ENCODE peak calls at places on chromosomes 5 and 9, in eight cellular contexts. One of them, this sample, is unnamed.

GRCh38 chr9:113579270-113580040 is 115.9 kb downstream of the RGS3 start:
- DNase-seq in endodermal cell: no peak
- DNase-seq in PC-9: peak
- DNase-seq in cardiac muscle cell: no peak
- DNase-seq in fibroblast of pulmonary artery: no peak
- DNase-seq in body of pancreas: peak
- DNase-seq in Peyer's patch: peak
- DNase-seq in GM12878: no peak
- DNase-seq in this sample: peak

GRCh38 chr5:96629774-96630173 is 32.4 kb upstream of the CAST start:
- DNase-seq in Peyer's patch: no peak
- DNase-seq in endodermal cell: no peak
- DNase-seq in body of pancreas: no peak
- DNase-seq in GM12878: no peak
- DNase-seq in PC-9: peak
- DNase-seq in fibroblast of pulmonary artery: peak
- DNase-seq in cardiac muscle cell: peak
- DNase-seq in this sample: no peak

GRCh38 chr5:39194466-39195136 is 24.8 kb downstream of the FYB1 start:
- DNase-seq in PC-9: peak
- DNase-seq in Peyer's patch: no peak
- DNase-seq in GM12878: no peak
- DNase-seq in body of pancreas: no peak
- DNase-seq in fibroblast of pulmonary artery: peak
- DNase-seq in endodermal cell: no peak
- DNase-seq in cardiac muscle cell: peak
- DNase-seq in this sample: no peak

GRCh38 chr5:135850231-135850630 is 15.8 kb downstream of the SLC25A48 start:
- DNase-seq in fibroblast of pulmonary artery: no peak
- DNase-seq in cardiac muscle cell: no peak
- DNase-seq in body of pancreas: no peak
- DNase-seq in endodermal cell: peak
- DNase-seq in Peyer's patch: peak
- DNase-seq in PC-9: no peak
- DNase-seq in GM12878: no peak
- DNase-seq in this sample: no peak

GRCh38 chr9:98472216-98472615 is 216.8 kb upstream of the TBC1D2 start:
- DNase-seq in endodermal cell: peak
- DNase-seq in Peyer's patch: peak
- DNase-seq in GM12878: no peak
- DNase-seq in PC-9: no peak
- DNase-seq in fibroblast of pulmonary artery: no peak
- DNase-seq in body of pancreas: no peak
- DNase-seq in cardiac muscle cell: no peak
- DNase-seq in this sample: no peak

GRCh38 chr9:79353856-79354520 is 217.8 kb upstream of the TLE4 start:
- DNase-seq in fibroblast of pulmonary artery: peak
- DNase-seq in endodermal cell: no peak
- DNase-seq in Peyer's patch: no peak
- DNase-seq in body of pancreas: no peak
- DNase-seq in cardiac muscle cell: peak
- DNase-seq in PC-9: no peak
- DNase-seq in GM12878: no peak
- DNase-seq in this sample: no peak

GRCh38 chr9:133089271-133089671 is 27.5 kb downstream of the CEL start:
- DNase-seq in Peyer's patch: peak
- DNase-seq in GM12878: no peak
- DNase-seq in cardiac muscle cell: no peak
- DNase-seq in endodermal cell: no peak
- DNase-seq in fibroblast of pulmonary artery: no peak
- DNase-seq in body of pancreas: peak
- DNase-seq in PC-9: no peak
- DNase-seq in this sample: no peak

GRCh38 chr9:107874591-107875374 is 385.2 kb upstream of the KLF4 start:
- DNase-seq in GM12878: no peak
- DNase-seq in cardiac muscle cell: no peak
- DNase-seq in Peyer's patch: no peak
- DNase-seq in PC-9: no peak
- DNase-seq in body of pancreas: no peak
- DNase-seq in fibroblast of pulmonary artery: no peak
- DNase-seq in endodermal cell: no peak
- DNase-seq in this sample: no peak

GRCh38 chr9:138122201-138122600 is 244.6 kb downstream of the CACNA1B start:
- DNase-seq in GM12878: no peak
- DNase-seq in body of pancreas: no peak
- DNase-seq in PC-9: no peak
- DNase-seq in Peyer's patch: no peak
- DNase-seq in cardiac muscle cell: no peak
- DNase-seq in endodermal cell: no peak
- DNase-seq in fibroblast of pulmonary artery: no peak
- DNase-seq in this sample: no peak

GRCh38 chr5:395156-395920 is 47.6 kb upstream of the EXOC3 start:
- DNase-seq in Peyer's patch: peak
- DNase-seq in endodermal cell: peak
- DNase-seq in body of pancreas: peak
- DNase-seq in cardiac muscle cell: peak
- DNase-seq in GM12878: no peak
- DNase-seq in fibroblast of pulmonary artery: peak
- DNase-seq in PC-9: peak
- DNase-seq in this sample: no peak

GRCh38 chr9:117622347-117622746 is 81.9 kb upstream of the TLR4 start:
- DNase-seq in body of pancreas: no peak
- DNase-seq in fibroblast of pulmonary artery: no peak
- DNase-seq in endodermal cell: no peak
- DNase-seq in PC-9: no peak
- DNase-seq in cardiac muscle cell: no peak
- DNase-seq in GM12878: no peak
- DNase-seq in Peyer's patch: no peak
- DNase-seq in this sample: no peak

GRCh38 chr9:97808415-97808814 is 44.6 kb upstream of the FOXE1 start:
- DNase-seq in Peyer's patch: no peak
- DNase-seq in body of pancreas: no peak
- DNase-seq in endodermal cell: no peak
- DNase-seq in PC-9: no peak
- DNase-seq in fibroblast of pulmonary artery: no peak
- DNase-seq in cardiac muscle cell: no peak
- DNase-seq in GM12878: no peak
- DNase-seq in this sample: no peak

GRCh38 chr9:2039294-2040180 is 24.4 kb downstream of the SMARCA2 start:
- DNase-seq in fibroblast of pulmonary artery: no peak
- DNase-seq in GM12878: no peak
- DNase-seq in cardiac muscle cell: no peak
- DNase-seq in Peyer's patch: no peak
- DNase-seq in endodermal cell: no peak
- DNase-seq in body of pancreas: no peak
- DNase-seq in PC-9: no peak
- DNase-seq in this sample: no peak

GRCh38 chr5:140966293-140967225 is at the start of gene PCDHAC2:
- DNase-seq in body of pancreas: peak
- DNase-seq in fibroblast of pulmonary artery: peak
- DNase-seq in GM12878: no peak
- DNase-seq in Peyer's patch: no peak
- DNase-seq in cardiac muscle cell: peak
- DNase-seq in PC-9: peak
- DNase-seq in endodermal cell: peak
- DNase-seq in this sample: no peak

GRCh38 chr9:21559402-21560280 is 77.5 kb upstream of the IFNE start:
- DNase-seq in GM12878: no peak
- DNase-seq in Peyer's patch: peak
- DNase-seq in fibroblast of pulmonary artery: peak
- DNase-seq in body of pancreas: peak
- DNase-seq in PC-9: peak
- DNase-seq in cardiac muscle cell: peak
- DNase-seq in endodermal cell: peak
- DNase-seq in this sample: peak

GRCh38 chr9:72271617-72272478 is 93.2 kb downstream of the ZFAND5 start:
- DNase-seq in endodermal cell: peak
- DNase-seq in GM12878: no peak
- DNase-seq in cardiac muscle cell: peak
- DNase-seq in PC-9: no peak
- DNase-seq in body of pancreas: peak
- DNase-seq in Peyer's patch: peak
- DNase-seq in fibroblast of pulmonary artery: peak
- DNase-seq in this sample: peak

GRCh38 chr9:75950983-75951382 is 60.5 kb downstream of the PCSK5 start:
- DNase-seq in fibroblast of pulmonary artery: peak
- DNase-seq in PC-9: no peak
- DNase-seq in GM12878: no peak
- DNase-seq in body of pancreas: no peak
- DNase-seq in cardiac muscle cell: peak
- DNase-seq in Peyer's patch: peak
- DNase-seq in endodermal cell: no peak
- DNase-seq in this sample: no peak

GRCh38 chr9:110668528-110669167 is at the start of gene MUSK:
- DNase-seq in Peyer's patch: no peak
- DNase-seq in endodermal cell: no peak
- DNase-seq in fibroblast of pulmonary artery: no peak
- DNase-seq in GM12878: no peak
- DNase-seq in body of pancreas: no peak
- DNase-seq in cardiac muscle cell: no peak
- DNase-seq in PC-9: no peak
- DNase-seq in this sample: no peak
- H3K4me3 ChIP-seq in Peyer's patch: no peak
- H3K4me3 ChIP-seq in endodermal cell: no peak
- H3K4me3 ChIP-seq in fibroblast of pulmonary artery: no peak
- H3K4me3 ChIP-seq in GM12878: no peak
- H3K4me3 ChIP-seq in body of pancreas: no peak
- H3K4me3 ChIP-seq in cardiac muscle cell: no peak
- H3K4me3 ChIP-seq in PC-9: no peak
- H3K4me3 ChIP-seq in this sample: no peak

GRCh38 chr9:95000821-95001220 is 274.3 kb downstream of the AOPEP start:
- DNase-seq in Peyer's patch: no peak
- DNase-seq in cardiac muscle cell: no peak
- DNase-seq in PC-9: no peak
- DNase-seq in endodermal cell: no peak
- DNase-seq in fibroblast of pulmonary artery: no peak
- DNase-seq in body of pancreas: no peak
- DNase-seq in GM12878: no peak
- DNase-seq in this sample: no peak
- H3K4me3 ChIP-seq in Peyer's patch: no peak
- H3K4me3 ChIP-seq in cardiac muscle cell: no peak
- H3K4me3 ChIP-seq in PC-9: no peak
- H3K4me3 ChIP-seq in endodermal cell: no peak
- H3K4me3 ChIP-seq in fibroblast of pulmonary artery: no peak
- H3K4me3 ChIP-seq in body of pancreas: no peak
- H3K4me3 ChIP-seq in GM12878: no peak
- H3K4me3 ChIP-seq in this sample: no peak

GRCh38 chr5:173315495-173316352 is 12.5 kb downstream of the STC2 start:
- DNase-seq in Peyer's patch: no peak
- DNase-seq in fibroblast of pulmonary artery: peak
- DNase-seq in endodermal cell: peak
- DNase-seq in GM12878: no peak
- DNase-seq in cardiac muscle cell: peak
- DNase-seq in PC-9: no peak
- DNase-seq in body of pancreas: peak
- DNase-seq in this sample: no peak
- H3K4me3 ChIP-seq in Peyer's patch: no peak
- H3K4me3 ChIP-seq in fibroblast of pulmonary artery: no peak
- H3K4me3 ChIP-seq in endodermal cell: no peak
- H3K4me3 ChIP-seq in GM12878: no peak
- H3K4me3 ChIP-seq in cardiac muscle cell: no peak
- H3K4me3 ChIP-seq in PC-9: no peak
- H3K4me3 ChIP-seq in body of pancreas: no peak
- H3K4me3 ChIP-seq in this sample: no peak

DNA sequence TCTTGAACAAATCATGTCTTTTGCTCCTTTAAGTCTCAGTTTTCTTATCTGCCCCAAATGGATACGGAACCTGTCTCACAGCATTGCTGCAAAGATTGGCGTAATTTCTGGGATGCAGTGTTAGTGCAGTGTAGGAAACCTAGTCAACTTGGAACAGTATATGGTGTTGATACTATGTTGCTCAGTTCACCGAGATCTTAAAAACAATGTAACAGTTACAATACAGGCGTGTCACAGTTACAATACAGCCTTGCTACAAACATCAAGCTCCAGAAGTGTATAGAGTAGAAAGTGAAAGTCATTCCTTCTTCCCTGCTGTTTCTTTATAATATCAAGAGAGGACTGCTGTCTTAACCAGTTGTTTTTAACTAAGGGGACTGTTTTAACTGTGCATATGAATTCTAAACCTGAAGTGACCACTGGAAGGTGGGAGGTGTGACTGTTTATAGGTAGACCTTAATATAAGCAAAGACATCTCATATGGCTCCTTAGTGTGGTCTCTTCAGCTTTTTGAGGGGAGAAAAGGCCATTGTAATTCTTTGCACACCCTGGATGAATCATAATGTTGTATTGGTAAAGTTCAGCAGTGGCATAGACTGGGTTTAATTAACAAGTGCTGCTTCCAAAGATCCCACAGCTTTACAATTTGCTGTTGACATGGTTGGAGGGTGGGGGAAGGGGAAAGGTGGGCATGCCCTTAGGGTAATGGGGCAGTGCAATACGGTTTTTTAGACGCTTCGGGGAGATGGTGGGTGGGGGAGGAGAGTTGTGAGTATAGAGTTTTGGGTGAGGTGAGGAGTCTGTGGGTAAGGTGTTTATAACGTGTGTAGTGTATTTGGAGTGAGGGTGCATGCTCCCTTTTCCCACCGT is 12.9 kb downstream of the PRRC2B start:
- DNase-seq in GM12878: no peak
- DNase-seq in Peyer's patch: no peak
- DNase-seq in endodermal cell: no peak
- DNase-seq in PC-9: no peak
- DNase-seq in cardiac muscle cell: no peak
- DNase-seq in body of pancreas: no peak
- DNase-seq in fibroblast of pulmonary artery: no peak
- DNase-seq in this sample: no peak
- H3K4me3 ChIP-seq in GM12878: peak
- H3K4me3 ChIP-seq in Peyer's patch: peak
- H3K4me3 ChIP-seq in endodermal cell: peak
- H3K4me3 ChIP-seq in PC-9: no peak
- H3K4me3 ChIP-seq in cardiac muscle cell: no peak
- H3K4me3 ChIP-seq in body of pancreas: no peak
- H3K4me3 ChIP-seq in fibroblast of pulmonary artery: no peak
- H3K4me3 ChIP-seq in this sample: peak